ENCODE peak calls at places on chromosome 15, in four cellular contexts. D is activated T-cell treated with anti-CD3 and anti-CD28 coated beads, Interleukin-2, amount 50 U/mL, for 72 hours; F is left cardiac atrium; M is T-cell. Z is an unnamed sample.

GRCh38 chr15:93298901-93299300 is 209.9 kb upstream of the RGMA start:
- ATAC-seq in M (no peak), F (no peak), D (no peak), Z (no peak)

GRCh38 chr15:80970018-80970657 is 19.5 kb downstream of the MESD start:
- ATAC-seq in D (no peak), F (peak; percentile 72), M (peak; percentile 63), Z (peak; percentile 65)

GRCh38 chr15:66253643-66254363 is at the start of gene MEGF11:
- ATAC-seq in D (peak; percentile 19), F (peak; percentile 76), M (no peak), Z (peak; percentile 22)

GRCh38 chr15:34892963-34893591 is 76.5 kb downstream of the AQR start:
- ATAC-seq in F (no peak), M (no peak), D (no peak), Z (no peak)

GRCh38 chr15:23035964-23036566 is 3.3 kb downstream of the TUBGCP5 start:
- ATAC-seq in D (no peak), F (no peak), M (no peak), Z (no peak)

GRCh38 chr15:36778516-36778915 is 199.1 kb downstream of the CDIN1 start:
- ATAC-seq in D (no peak), M (no peak), F (no peak), Z (no peak)

GRCh38 chr15:82881747-82882146 is 70.8 kb downstream of the HOMER2 start:
- ATAC-seq in F (no peak), D (no peak), M (no peak), Z (no peak)

GRCh38 chr15:82231233-82231632 is 31.3 kb downstream of the EFL1 start:
- ATAC-seq in F (no peak), M (no peak), D (no peak), Z (no peak)

GRCh38 chr15:49290204-49290603 is 120.2 kb downstream of the GALK2 start:
- ATAC-seq in D (no peak), F (no peak), M (no peak), Z (no peak)

GRCh38 chr15:38362355-38362754 is 91.6 kb upstream of the FAM98B start:
- ATAC-seq in M (no peak), D (no peak), F (no peak), Z (no peak)

GRCh38 chr15:83871808-83872559 is 218.1 kb downstream of the ADAMTSL3 start:
- ATAC-seq in D (no peak), F (peak; percentile 90), M (no peak), Z (no peak)

GRCh38 chr15:32683906-32684584 is 33.8 kb upstream of the GREM1 start:
- ATAC-seq in F (peak; percentile 87), D (peak; percentile 32), M (no peak), Z (peak; percentile 79)

GRCh38 chr15:25694238-25694584 is 168.9 kb downstream of the ATP10A start:
- ATAC-seq in M (no peak), F (no peak), D (no peak), Z (no peak)

GRCh38 chr15:93005133-93005532 is 83.9 kb downstream of the RGMA start:
- ATAC-seq in M (no peak), D (peak; percentile 32), F (no peak), Z (no peak)

GRCh38 chr15:59999064-59999377 is 5.1 kb upstream of the FOXB1 start:
- ATAC-seq in F (no peak), M (no peak), D (no peak), Z (no peak)

GRCh38 chr15:68031406-68031805 is 22.7 kb upstream of the PIAS1 start:
- ATAC-seq in D (no peak), M (no peak), F (peak; percentile 60), Z (no peak)

GRCh38 chr15:63073497-63074172 is 31.1 kb downstream of the TPM1 start:
- ATAC-seq in F (peak; percentile 50), D (no peak), M (no peak), Z (no peak)

GRCh38 chr15:100994597-100995446 is 75.7 kb downstream of the LRRK1 start:
- ATAC-seq in F (no peak), D (no peak), M (no peak), Z (no peak)

GRCh38 chr15:82139823-82140268 is 94.0 kb upstream of the MEX3B start:
- ATAC-seq in D (no peak), F (peak; percentile 30), M (no peak), Z (no peak)

GRCh38 chr15:57554063-57554820 is 37.5 kb upstream of the MYZAP start:
- ATAC-seq in D (no peak), F (peak; percentile 31), M (no peak), Z (no peak)

GRCh38 chr15:96261575-96262034 is 68.9 kb upstream of the NR2F2 start:
- ATAC-seq in D (no peak), F (no peak), M (no peak), Z (no peak)

GRCh38 chr15:96756656-96757055 is 426.2 kb downstream of the NR2F2 start:
- ATAC-seq in D (no peak), M (no peak), F (no peak), Z (no peak)

GRCh38 chr15:51243774-51244173 is 94.6 kb downstream of the CYP19A1 start:
- ATAC-seq in D (peak; percentile 85), M (no peak), F (peak; percentile 33), Z (peak; percentile 85)

GRCh38 chr15:95620934-95621579 is 709.4 kb upstream of the NR2F2 start:
- ATAC-seq in M (no peak), D (peak; percentile 51), F (peak; percentile 59), Z (peak; percentile 80)

GRCh38 chr15:73539726-73540125 is 93.5 kb downstream of the NPTN start:
- ATAC-seq in F (no peak), D (no peak), M (no peak), Z (no peak)

GRCh38 chr15:101617390-101617965 is 34.7 kb downstream of the TM2D3 start:
- ATAC-seq in D (no peak), F (peak; percentile 26), M (no peak), Z (no peak)

GRCh38 chr15:62658498-62658897 is 384.0 kb upstream of the TPM1 start:
- ATAC-seq in F (peak; percentile 91), M (no peak), D (peak; percentile 46), Z (peak; percentile 95)

GRCh38 chr15:75868019-75868418 is 24.8 kb downstream of the UBE2Q2 start:
- ATAC-seq in D (no peak), M (no peak), F (no peak), Z (no peak)

GRCh38 chr15:74200394-74200793 is 2.2 kb downstream of the STRA6 start:
- ATAC-seq in D (no peak), M (no peak), F (peak; percentile 22), Z (no peak)

GRCh38 chr15:67176195-67176971 is 78.1 kb downstream of the AAGAB start:
- ATAC-seq in M (no peak), F (peak; percentile 64), D (no peak), Z (no peak)